ENCODE peak calls at places on chromosomes 13 and 19, in six cellular contexts. C, N, B, F, H and I are unnamed samples.

GRCh38 chr13:32164622-32165268 is 133.2 kb downstream of the FRY start:
- DNase-seq in C (peak; percentile 68), N (peak; percentile 64), B (no peak), F (no peak), H (no peak), I (no peak)

GRCh38 chr13:111034811-111035210 is 80.3 kb upstream of the ARHGEF7 start:
- DNase-seq in C (peak; percentile 27), N (no peak), B (no peak), F (no peak), H (no peak), I (no peak)

GRCh38 chr13:32932376-32932775 is 83.8 kb upstream of the KL start:
- DNase-seq in C (no peak), N (no peak), B (no peak), F (no peak), H (no peak), I (no peak)

GRCh38 chr19:10514211-10515145 is 2.8 kb downstream of the S1PR5 start:
- DNase-seq in C (no peak), N (peak; percentile 23), B (no peak), F (no peak), H (no peak), I (no peak)

GRCh38 chr19:55336101-55336500 is 3.6 kb upstream of the KMT5C start:
- DNase-seq in C (peak; percentile 23), N (no peak), B (no peak), F (no peak), H (no peak), I (no peak)

GRCh38 chr19:7658219-7658686 is 10.6 kb upstream of the RETN start:
- DNase-seq in C (no peak), N (no peak), B (no peak), F (no peak), H (no peak), I (no peak)

GRCh38 chr19:38039966-38040365 is 133.0 kb downstream of the SIPA1L3 start:
- DNase-seq in C (peak; percentile 95), N (no peak), B (no peak), F (no peak), H (no peak), I (no peak)

GRCh38 chr13:84925443-84925842 is 873.8 kb downstream of the SLITRK6 start:
- DNase-seq in C (peak; percentile 27), N (no peak), B (no peak), F (no peak), H (no peak), I (no peak)

GRCh38 chr13:43364210-43365041 is 341.0 kb downstream of the DNAJC15 start:
- DNase-seq in C (peak; percentile 90), N (no peak), B (no peak), F (no peak), H (no peak), I (no peak)

GRCh38 chr19:19650331-19650730 is 6.9 kb upstream of the GMIP start:
- DNase-seq in C (no peak), N (no peak), B (no peak), F (no peak), H (no peak), I (no peak)
- H3K36me3 ChIP-seq in C (peaks cover 52% of the 10 kb centered on the region), N (peaks cover 58% of the 10 kb centered on the region), B (peaks cover 7% of the 10 kb centered on the region), F (peaks cover 100% of the 10 kb centered on the region), H (peaks cover 63% of the 10 kb centered on the region), I (peaks cover 94% of the 10 kb centered on the region)

DNA sequence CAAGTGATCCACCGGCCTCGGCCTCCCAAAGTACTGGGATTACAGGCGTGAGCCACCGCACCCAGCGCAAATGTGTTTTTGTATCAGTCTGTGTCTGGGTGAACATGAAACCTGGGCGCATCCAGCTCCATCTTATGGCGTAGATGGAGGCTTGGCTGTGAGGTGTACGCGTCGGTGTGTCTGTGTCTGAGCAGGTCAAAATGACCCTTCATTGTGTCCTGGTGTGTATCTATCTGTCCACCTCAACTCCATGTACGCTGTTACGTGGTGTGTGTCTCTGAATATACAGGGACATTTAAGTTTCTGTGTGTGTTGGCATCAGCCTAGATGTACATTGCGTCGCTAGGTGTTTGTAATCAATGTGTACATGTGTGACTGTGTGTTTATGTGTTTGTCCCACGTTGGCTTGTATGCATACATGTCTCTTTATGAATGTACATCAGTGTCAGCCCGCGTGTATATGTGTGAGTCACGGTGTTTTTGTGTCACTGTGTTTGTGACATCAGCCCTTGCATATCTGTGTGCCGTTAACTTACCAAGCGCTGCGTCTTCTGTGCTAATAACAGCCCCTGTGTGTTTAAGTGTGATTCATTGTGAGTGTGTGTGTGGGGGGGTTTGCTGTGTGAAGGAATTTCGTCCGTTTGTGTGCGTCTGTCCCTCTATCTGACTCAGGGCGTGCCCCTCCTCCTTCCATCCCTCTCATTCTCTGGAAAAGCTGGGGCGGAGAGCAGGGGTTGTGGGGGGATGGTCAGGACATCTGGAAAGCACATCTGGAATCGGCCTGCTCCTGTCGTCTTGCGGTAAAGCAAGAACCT is 6.4 kb downstream of the AXL start:
- DNase-seq in C (peak; percentile 100), N (peak; percentile 28), B (peak; percentile 62), F (peak; percentile 90), H (no peak), I (no peak)
- H3K4me1 ChIP-seq in C (peaks cover 56% of the 10 kb centered on the region), N (peaks cover 13% of the 10 kb centered on the region), B (peaks cover 6% of the 10 kb centered on the region), F (peaks cover 58% of the 10 kb centered on the region), H (peaks cover 5% of the 10 kb centered on the region), I (peaks cover 14% of the 10 kb centered on the region)

GRCh38 chr19:43105496-43105895 is 23.0 kb upstream of the PSG2 start:
- DNase-seq in C (peak; percentile 34), N (no peak), B (no peak), F (no peak), H (no peak), I (no peak)

DNA sequence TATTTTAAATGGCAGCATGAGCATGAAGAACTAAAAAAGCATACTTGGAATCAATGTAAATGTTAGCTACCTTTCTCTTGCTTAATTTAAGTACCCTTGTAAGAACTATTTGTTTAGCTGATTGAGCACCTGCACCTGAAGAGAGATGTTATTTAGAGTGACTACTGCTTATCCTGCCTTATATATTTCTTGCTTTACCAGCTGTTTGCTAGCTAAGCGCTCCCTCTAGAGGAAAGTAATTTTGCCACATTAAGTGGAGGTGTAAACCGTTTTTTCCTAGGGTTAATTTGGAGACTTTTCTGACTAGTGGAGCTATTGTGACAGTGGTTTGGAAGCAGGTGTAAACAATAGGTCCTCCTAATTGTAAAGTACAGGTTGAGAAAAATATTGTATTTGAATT is 19.4 kb upstream of the PSG2 start:
- DNase-seq in C (no peak), N (no peak), B (no peak), F (no peak), H (no peak), I (no peak)
- TF ChIP-seq CTCF in C (no peak), N (no peak), B (no peak), F (no peak), H (no peak), I (no peak)

DNA sequence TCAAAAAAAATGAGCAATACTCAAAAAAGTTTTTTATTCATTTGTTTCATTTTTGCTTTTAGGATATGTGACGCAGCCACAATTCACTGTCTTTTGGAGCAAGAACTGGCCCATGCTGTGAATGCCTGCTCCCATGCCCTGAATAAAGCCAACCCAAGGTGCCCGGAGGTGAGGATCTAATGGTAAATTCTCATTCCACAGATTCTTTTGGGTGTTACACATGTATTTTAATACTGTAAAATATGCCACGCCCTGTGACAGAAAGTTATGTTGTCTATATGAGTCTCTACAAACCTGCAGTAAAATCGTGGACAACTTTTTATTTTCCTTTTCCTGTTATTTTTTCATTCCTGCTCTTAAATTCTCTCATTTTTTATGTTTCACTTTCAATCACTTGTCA is 57.5 kb upstream of the AKAP11 start:
- DNase-seq in C (no peak), N (no peak), B (no peak), F (no peak), H (no peak), I (no peak)
- H3K36me3 ChIP-seq in C (no peaks in the 10 kb centered on the region), N (no peaks in the 10 kb centered on the region), B (no peaks in the 10 kb centered on the region), F (peaks cover 54% of the 10 kb centered on the region), H (peaks cover 6% of the 10 kb centered on the region), I (peaks cover 30% of the 10 kb centered on the region)

DNA sequence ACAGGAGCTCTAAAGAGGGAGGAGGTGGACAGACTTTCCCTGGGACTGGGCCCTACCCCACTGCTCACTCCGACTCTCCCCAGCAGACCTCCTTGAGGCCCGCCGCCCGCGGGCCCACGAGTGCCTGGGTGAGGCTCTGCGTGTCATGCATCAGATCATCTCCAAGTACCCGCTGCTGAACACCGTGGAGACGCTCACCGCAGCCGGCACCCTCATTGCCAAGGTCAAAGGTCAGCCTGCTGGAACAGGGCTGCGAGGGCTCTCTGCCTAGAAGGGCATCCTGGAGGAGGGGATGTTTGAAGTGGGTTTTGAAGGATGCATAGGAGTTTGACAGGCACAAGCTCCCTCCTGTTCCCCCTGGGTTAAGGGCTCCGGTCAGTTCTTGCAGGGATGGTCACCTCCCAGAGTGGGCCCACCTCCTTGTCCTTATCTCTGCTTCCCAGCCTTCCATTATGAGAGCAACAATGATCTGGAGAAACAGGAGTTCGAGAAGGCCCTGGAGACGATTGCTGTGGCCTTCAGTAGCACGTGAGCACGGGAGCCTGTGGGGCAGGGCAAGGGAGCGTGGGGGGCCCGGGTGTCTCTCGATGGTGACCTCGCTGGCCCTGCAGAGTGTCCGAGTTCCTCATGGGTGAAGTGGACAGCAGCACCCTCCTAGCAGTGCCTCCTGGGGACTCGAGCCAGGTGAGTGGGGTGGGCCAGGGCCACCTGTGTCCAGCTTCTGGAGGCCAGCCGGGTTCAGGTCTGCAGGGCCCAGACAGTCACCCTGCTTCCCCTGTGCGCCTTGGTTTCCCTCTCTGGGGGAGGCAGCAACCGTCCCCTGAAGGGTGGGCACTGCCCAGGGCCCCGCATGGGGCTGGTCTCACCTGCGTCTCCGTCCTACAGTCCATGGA is 6.3 kb downstream of the ARHGAP45 start:
- DNase-seq in C (no peak), N (no peak), B (peak; percentile 62), F (no peak), H (no peak), I (no peak)
- H3K4me1 ChIP-seq in C (peaks cover 2% of the 10 kb centered on the region), N (no peaks in the 10 kb centered on the region), B (peaks cover 40% of the 10 kb centered on the region), F (peaks cover 10% of the 10 kb centered on the region), H (no peaks in the 10 kb centered on the region), I (peaks cover 53% of the 10 kb centered on the region)

GRCh38 chr19:56689198-56689597 is 17.6 kb upstream of the ZNF835 start:
- DNase-seq in C (no peak), N (no peak), B (no peak), F (no peak), H (no peak), I (no peak)
- TF ChIP-seq CTCF in C (no peak), N (no peak), B (no peak), F (no peak), H (no peak), I (no peak)

DNA sequence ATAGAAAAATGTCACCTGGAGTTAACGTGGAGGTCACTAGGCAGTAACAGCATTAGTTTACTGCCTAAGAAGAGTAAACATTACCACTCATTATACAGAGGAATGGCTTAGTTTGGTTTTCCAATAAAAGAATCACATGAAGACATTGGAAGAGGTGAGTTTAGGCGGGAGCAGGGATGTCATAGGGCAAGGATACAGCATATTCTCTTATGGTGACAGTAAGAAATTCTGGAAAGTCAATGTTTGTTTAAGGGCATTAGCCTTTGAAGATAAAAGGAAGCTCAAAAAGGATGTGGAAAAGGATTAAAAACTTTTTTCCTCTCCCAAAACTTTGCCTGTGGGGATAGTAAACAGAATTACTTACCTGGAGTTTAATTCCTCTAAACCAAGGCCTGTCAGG is 4.1 kb downstream of the POLR1D start:
- DNase-seq in C (no peak), N (no peak), B (no peak), F (no peak), H (no peak), I (no peak)
- H3K36me3 ChIP-seq in C (peaks cover 2% of the 10 kb centered on the region), N (peaks cover 6% of the 10 kb centered on the region), B (no peaks in the 10 kb centered on the region), F (no peaks in the 10 kb centered on the region), H (no peaks in the 10 kb centered on the region), I (no peaks in the 10 kb centered on the region)

GRCh38 chr13:24232474-24232873 is 72.0 kb downstream of the SPATA13 start:
- DNase-seq in C (no peak), N (no peak), B (no peak), F (no peak), H (no peak), I (no peak)
- H3K4me1 ChIP-seq in C (no peaks in the 10 kb centered on the region), N (peaks cover 7% of the 10 kb centered on the region), B (peaks cover 9% of the 10 kb centered on the region), F (peaks cover 2% of the 10 kb centered on the region), H (no peaks in the 10 kb centered on the region), I (no peaks in the 10 kb centered on the region)